ENCODE peak calls at places on chromosomes 11 and 22, in nine cellular contexts. J is transverse colon; C is WERI-Rb-1; B is CD8-positive, alpha-beta memory T cell; P is colonic mucosa; V is SJSA1; R is spleen; W is IMR-90; Q is HCT116. O is an unnamed sample. For H3K27me3, the result is how much of the 10 kb centered on the place peaks cover.

GRCh38 chr22:23237841-23238240 is 57.5 kb downstream of the BCR start:
- DNase-seq in J (no peak), C (no peak), B (no peak), P (no peak), V (no peak), R (no peak), W (no peak), Q (no peak), O (no peak)

GRCh38 chr11:62439785-62440602 is 21.2 kb downstream of the SCGB1A1 start:
- DNase-seq in J (no peak), C (no peak), B (no peak), P (no peak), V (peak), R (no peak), W (peak), Q (no peak), O (peak)

GRCh38 chr22:20174785-20175596 is 24.1 kb upstream of the CCDC188 start:
- DNase-seq in J (no peak), C (peak), B (no peak), P (no peak), V (no peak), R (no peak), W (peak), Q (no peak), O (no peak)

GRCh38 chr22:50710886-50711285 is 27.1 kb upstream of the ACR start:
- DNase-seq in J (no peak), C (no peak), B (no peak), P (no peak), V (no peak), R (peak), W (no peak), Q (no peak), O (no peak)

GRCh38 chr22:40691532-40691931 is 12.2 kb downstream of the MCHR1 start:
- DNase-seq in J (no peak), C (no peak), B (no peak), P (no peak), V (no peak), R (no peak), W (no peak), Q (no peak), O (no peak)

GRCh38 chr11:124605719-124606118 is 5.5 kb upstream of the PANX3 start:
- DNase-seq in J (peak), C (no peak), B (no peak), P (peak), V (no peak), R (no peak), W (no peak), Q (no peak), O (no peak)

GRCh38 chr22:33891992-33892391 is 28.3 kb downstream of the LARGE1 start:
- DNase-seq in J (no peak), C (no peak), B (no peak), P (no peak), V (no peak), R (no peak), W (no peak), Q (no peak), O (no peak)

GRCh38 chr11:6362185-6362867 is 27.9 kb upstream of the SMPD1 start:
- DNase-seq in J (no peak), C (no peak), B (no peak), P (no peak), V (no peak), R (no peak), W (no peak), Q (no peak), O (peak)

GRCh38 chr11:57515332-57516060 is at the start of gene SLC43A1:
- DNase-seq in J (peak), C (no peak), B (no peak), P (peak), V (peak), R (peak), W (peak), Q (no peak), O (peak)

GRCh38 chr22:47811971-47812370 is 1049.5 kb downstream of the TBC1D22A start:
- DNase-seq in J (no peak), C (no peak), B (no peak), P (no peak), V (no peak), R (no peak), W (no peak), Q (no peak), O (no peak)

GRCh38 chr11:5304046-5304445 is 2.3 kb upstream of the OR51B4 start:
- DNase-seq in J (no peak), C (no peak), B (no peak), P (no peak), V (no peak), R (no peak), W (no peak), Q (no peak), O (no peak)

GRCh38 chr22:29539105-29539504 is 14.5 kb downstream of the THOC5 start:
- DNase-seq in J (no peak), C (no peak), B (no peak), P (no peak), V (no peak), R (peak), W (no peak), Q (no peak), O (no peak)

GRCh38 chr11:119935341-119935925 is 202.5 kb downstream of the TRIM29 start:
- DNase-seq in J (no peak), C (no peak), B (no peak), P (no peak), V (no peak), R (peak), W (no peak), Q (no peak), O (no peak)

GRCh38 chr11:86011175-86011574 is 57.7 kb downstream of the PICALM start:
- DNase-seq in J (no peak), C (no peak), B (no peak), P (no peak), V (no peak), R (no peak), W (no peak), Q (no peak), O (no peak)

GRCh38 chr11:64107300-64107699 is 58.6 kb downstream of the MACROD1 start:
- DNase-seq in J (no peak), C (no peak), B (no peak), P (no peak), V (no peak), R (no peak), W (no peak), Q (no peak), O (no peak)

GRCh38 chr22:17083255-17083654 is 1.5 kb upstream of the IL17RA start:
- DNase-seq in J (no peak), C (no peak), B (no peak), P (no peak), V (no peak), R (no peak), W (no peak), Q (no peak), O (no peak)

GRCh38 chr11:9758676-9759518 is 95.0 kb downstream of the SWAP70 start:
- DNase-seq in J (peak), C (peak), B (peak), P (peak), V (peak), R (peak), W (peak), Q (peak), O (peak)

GRCh38 chr11:83195176-83195531 is 1.6 kb downstream of the ANKRD42 start:
- DNase-seq in J (no peak), C (no peak), B (no peak), P (no peak), V (no peak), R (no peak), W (peak), Q (no peak), O (no peak)

GRCh38 chr11:12094872-12095800 is 15.3 kb upstream of the MICAL2 start:
- DNase-seq in J (peak), C (no peak), B (no peak), P (peak), V (no peak), R (no peak), W (no peak), Q (no peak), O (no peak)

GRCh38 chr11:31779268-31779879 is 31.7 kb downstream of the PAX6 start:
- DNase-seq in J (no peak), C (peak), B (no peak), P (no peak), V (no peak), R (no peak), W (peak), Q (no peak), O (no peak)

GRCh38 chr11:8810331-8811301 is 100.4 kb upstream of the AKIP1 start:
- DNase-seq in J (peak), C (peak), B (no peak), P (peak), V (peak), R (peak), W (peak), Q (no peak), O (peak)

GRCh38 chr11:45622283-45622682 is 43.1 kb downstream of the CHST1 start:
- DNase-seq in J (no peak), C (no peak), B (no peak), P (no peak), V (no peak), R (no peak), W (no peak), Q (no peak), O (no peak)

GRCh38 chr11:45618897-45619296 is 46.5 kb downstream of the CHST1 start:
- DNase-seq in J (no peak), C (no peak), B (no peak), P (no peak), V (no peak), R (no peak), W (no peak), Q (no peak), O (no peak)

GRCh38 chr11:45621541-45621940 is 43.9 kb downstream of the CHST1 start:
- DNase-seq in J (no peak), C (no peak), B (no peak), P (no peak), V (no peak), R (no peak), W (no peak), Q (no peak), O (no peak)

GRCh38 chr11:45617886-45618601 is 47.4 kb downstream of the CHST1 start:
- DNase-seq in J (no peak), C (peak), B (no peak), P (no peak), V (no peak), R (no peak), W (no peak), Q (no peak), O (no peak)

DNA sequence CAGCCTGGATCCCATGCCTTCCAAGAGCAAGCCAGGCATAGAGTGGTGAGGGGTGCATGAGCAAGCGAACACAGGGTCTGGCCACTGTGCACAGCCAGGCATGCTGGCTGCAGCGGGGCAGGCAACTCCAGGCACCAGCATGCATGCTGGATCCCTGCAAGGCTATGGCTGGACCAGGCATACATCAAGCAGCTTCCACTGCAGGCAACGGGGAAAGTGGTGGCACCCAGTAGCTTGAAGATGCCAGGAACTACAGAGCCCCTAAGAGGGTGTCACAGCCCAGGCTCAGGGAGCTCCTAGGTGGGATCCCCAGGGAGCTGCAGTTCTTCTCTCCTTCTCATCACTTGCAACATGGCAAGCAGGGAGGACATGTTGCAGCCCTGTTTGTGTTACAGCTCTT is 45.2 kb downstream of the CHST1 start:
- DNase-seq in J (no peak), C (no peak), B (no peak), P (no peak), V (no peak), R (no peak), W (no peak), Q (no peak), O (no peak)
- H3K27me3 ChIP-seq in J (under half), C (under half), B (under half), P (under half), V (under half), R (under half), W (under half), Q (half or more), O (under half)

DNA sequence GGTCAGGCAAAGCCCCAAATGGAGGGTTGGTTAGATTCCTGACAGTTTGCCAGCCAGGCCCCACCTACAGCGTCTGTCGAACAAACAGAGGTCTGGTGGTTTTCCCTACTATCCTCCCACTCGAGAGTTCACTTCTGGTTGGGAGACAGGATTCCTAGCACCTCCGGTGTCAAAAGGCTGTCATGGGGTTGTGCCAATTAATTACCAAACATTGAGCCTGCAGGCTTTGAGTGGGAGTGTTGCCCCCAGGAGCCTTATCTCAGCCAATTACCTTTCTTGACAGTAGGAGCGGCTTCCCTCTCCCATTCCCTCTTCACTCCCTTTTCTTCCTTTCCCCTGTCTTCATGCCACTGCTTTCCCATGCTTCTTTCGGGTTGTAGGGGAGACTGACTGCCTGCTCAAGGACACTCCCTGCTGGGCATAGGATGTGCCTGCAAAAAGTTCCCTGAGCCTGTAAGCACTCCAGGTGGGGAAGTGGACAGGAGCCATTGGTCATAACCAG is 4.7 kb upstream of the TTC36 start:
- DNase-seq in J (no peak), C (peak), B (no peak), P (no peak), V (no peak), R (no peak), W (peak), Q (no peak), O (no peak)
- H3K27ac ChIP-seq in J (no peak), C (no peak), B (no peak), P (no peak), V (no peak), R (peak), W (no peak), Q (no peak), O (no peak)

DNA sequence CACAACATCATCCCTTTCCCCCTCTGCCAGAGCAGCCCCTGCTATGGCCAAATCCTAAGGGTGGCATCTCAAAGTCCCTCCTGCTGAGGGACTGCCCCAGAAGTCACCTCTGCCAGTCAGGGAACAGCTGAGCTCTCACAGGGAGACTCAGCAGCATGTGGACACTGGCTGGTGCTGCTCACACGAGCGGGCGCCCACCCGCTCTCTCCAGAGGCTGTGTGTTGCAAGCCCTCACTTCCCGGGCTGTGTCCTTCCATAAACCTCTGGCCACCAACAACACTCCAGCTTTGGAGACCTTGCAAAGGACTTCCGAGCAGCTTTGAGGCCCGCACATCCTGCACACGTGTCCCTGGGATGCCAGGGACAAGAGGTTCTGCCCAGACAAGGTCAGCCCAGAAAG is 2.8 kb downstream of the IGSF9B start:
- DNase-seq in J (no peak), C (no peak), B (no peak), P (no peak), V (no peak), R (no peak), W (no peak), Q (no peak), O (no peak)
- H3K27me3 ChIP-seq in J (under half), C (under half), B (under half), P (under half), V (under half), R (under half), W (half or more), Q (under half), O (under half)

GRCh38 chr11:111554532-111554931 is 14.0 kb downstream of the LAYN start:
- DNase-seq in J (no peak), C (no peak), B (no peak), P (no peak), V (no peak), R (no peak), W (no peak), Q (no peak), O (no peak)
- H3K27ac ChIP-seq in J (no peak), C (no peak), B (no peak), P (no peak), V (peak), R (no peak), W (peak), Q (no peak), O (no peak)

DNA sequence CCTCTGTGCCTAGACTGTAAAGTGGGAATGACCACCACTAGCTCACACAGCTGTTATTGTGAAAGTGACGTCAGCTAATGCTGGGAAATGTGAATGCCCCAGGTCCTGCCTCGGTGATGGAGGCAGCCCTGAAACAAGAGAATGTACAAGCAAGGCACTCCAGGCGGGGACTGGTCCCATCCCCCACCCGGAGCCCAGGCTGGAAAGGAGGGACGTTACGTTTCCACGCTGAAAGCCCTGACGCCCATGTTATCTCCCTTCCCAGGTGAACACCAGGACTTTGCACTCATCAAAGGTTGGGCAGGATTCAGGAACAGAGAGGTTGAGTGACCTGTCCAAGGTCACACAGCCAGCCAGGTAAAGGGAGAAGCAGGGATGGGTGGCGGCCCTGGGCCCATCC is 784 bp downstream of the SULT4A1 start:
- DNase-seq in J (no peak), C (peak), B (no peak), P (no peak), V (no peak), R (peak), W (peak), Q (no peak), O (no peak)
- H3K27me3 ChIP-seq in J (half or more), C (under half), B (under half), P (under half), V (under half), R (under half), W (under half), Q (under half), O (under half)